ENCODE peak calls at places on chromosomes 6 and 20, in seven cellular contexts. S, X, H, G, E, Y and B are unnamed samples.

GRCh38 chr6:52411911-52412310 is 8.2 kb upstream of the EFHC1 start:
- DNase-seq in S (no peak), X (no peak), H (no peak), G (no peak), E (no peak), Y (no peak), B (no peak)

GRCh38 chr6:47479156-47479541 is 1.6 kb downstream of the CD2AP start:
- DNase-seq in S (no peak), X (no peak), H (no peak), G (no peak), E (no peak), Y (no peak), B (no peak)

GRCh38 chr6:152135755-152136448 is 328.4 kb downstream of the ESR1 start:
- DNase-seq in S (no peak), X (no peak), H (no peak), G (no peak), E (no peak), Y (no peak), B (no peak)

GRCh38 chr20:20731945-20732296 is 19.5 kb upstream of the RALGAPA2 start:
- DNase-seq in S (no peak), X (no peak), H (peak), G (no peak), E (no peak), Y (no peak), B (no peak)

GRCh38 chr6:1679691-1680068 is 70.0 kb downstream of the FOXC1 start:
- DNase-seq in S (no peak), X (no peak), H (peak), G (no peak), E (no peak), Y (no peak), B (no peak)

GRCh38 chr20:1912056-1912455 is 16.8 kb downstream of the SIRPA start:
- DNase-seq in S (no peak), X (no peak), H (peak), G (no peak), E (no peak), Y (no peak), B (no peak)

GRCh38 chr6:89944181-89944755 is 50.0 kb downstream of the GJA10 start:
- DNase-seq in S (peak), X (no peak), H (no peak), G (no peak), E (no peak), Y (no peak), B (no peak)

GRCh38 chr20:37273988-37274387 is 12.4 kb upstream of the GHRH start:
- DNase-seq in S (no peak), X (no peak), H (no peak), G (no peak), E (no peak), Y (no peak), B (no peak)

GRCh38 chr6:15399651-15400470 is 154.0 kb downstream of the JARID2 start:
- DNase-seq in S (peak), X (no peak), H (peak), G (peak), E (peak), Y (no peak), B (peak)

GRCh38 chr6:132190097-132190814 is 211.0 kb downstream of the MOXD1 start:
- DNase-seq in S (peak), X (no peak), H (peak), G (no peak), E (peak), Y (no peak), B (no peak)

GRCh38 chr6:133707456-133707855 is 181.5 kb upstream of the TCF21 start:
- DNase-seq in S (peak), X (no peak), H (peak), G (no peak), E (peak), Y (no peak), B (no peak)

GRCh38 chr6:107589199-107589598 is 99.3 kb downstream of the SOBP start:
- DNase-seq in S (no peak), X (no peak), H (no peak), G (no peak), E (no peak), Y (no peak), B (no peak)

GRCh38 chr6:142011156-142011555 is 121.6 kb upstream of the GJE1 start:
- DNase-seq in S (peak), X (no peak), H (peak), G (no peak), E (peak), Y (no peak), B (no peak)

GRCh38 chr6:140062042-140063041 is 687.9 kb upstream of the CITED2 start:
- DNase-seq in S (peak), X (no peak), H (peak), G (no peak), E (peak), Y (no peak), B (peak)

GRCh38 chr20:3934628-3935027 is 45.4 kb downstream of the PANK2 start:
- DNase-seq in S (peak), X (no peak), H (peak), G (no peak), E (no peak), Y (no peak), B (no peak)

GRCh38 chr20:20407891-20408805 is 40.2 kb downstream of the INSM1 start:
- DNase-seq in S (peak), X (no peak), H (peak), G (no peak), E (no peak), Y (no peak), B (no peak)

GRCh38 chr6:150541587-150541986 is 58.1 kb upstream of the PLEKHG1 start:
- DNase-seq in S (no peak), X (no peak), H (no peak), G (no peak), E (no peak), Y (no peak), B (no peak)

GRCh38 chr6:128432394-128432793 is 88.0 kb downstream of the PTPRK start:
- DNase-seq in S (peak), X (no peak), H (peak), G (no peak), E (peak), Y (no peak), B (no peak)

GRCh38 chr6:81937296-81937937 is 184.9 kb upstream of the TENT5A start:
- DNase-seq in S (peak), X (no peak), H (no peak), G (no peak), E (peak), Y (no peak), B (no peak)

GRCh38 chr6:141963543-141964295 is 169.0 kb upstream of the GJE1 start:
- DNase-seq in S (peak), X (no peak), H (peak), G (no peak), E (peak), Y (no peak), B (no peak)

GRCh38 chr6:151629791-151630190 is 136.0 kb downstream of the CCDC170 start:
- DNase-seq in S (no peak), X (no peak), H (no peak), G (no peak), E (no peak), Y (no peak), B (no peak)

GRCh38 chr20:8756410-8756809 is 312.5 kb upstream of the PLCB4 start:
- DNase-seq in S (peak), X (no peak), H (peak), G (no peak), E (peak), Y (no peak), B (no peak)

GRCh38 chr6:136463796-136464542 is 86.3 kb downstream of the MAP7 start:
- DNase-seq in S (no peak), X (no peak), H (no peak), G (no peak), E (no peak), Y (no peak), B (no peak)

GRCh38 chr6:26170181-26170580 is 83.0 kb downstream of the HFE start:
- DNase-seq in S (no peak), X (no peak), H (no peak), G (no peak), E (no peak), Y (no peak), B (no peak)

GRCh38 chr20:17749979-17750721 is 50.4 kb downstream of the BANF2 start:
- DNase-seq in S (no peak), X (no peak), H (peak), G (peak), E (peak), Y (no peak), B (no peak)

GRCh38 chr6:156912431-156912830 is 135.3 kb downstream of the ARID1B start:
- DNase-seq in S (no peak), X (no peak), H (peak), G (no peak), E (no peak), Y (no peak), B (no peak)

GRCh38 chr6:52019851-52020250 is 67.6 kb downstream of the PKHD1 start:
- DNase-seq in S (no peak), X (no peak), H (no peak), G (no peak), E (no peak), Y (no peak), B (no peak)

GRCh38 chr6:167311286-167311685 is 13.6 kb upstream of the TTLL2 start:
- DNase-seq in S (no peak), X (no peak), H (no peak), G (no peak), E (no peak), Y (no peak), B (no peak)

GRCh38 chr6:11538049-11538798 is 675 bp downstream of the TMEM170B start:
- DNase-seq in S (no peak), X (peak), H (no peak), G (peak), E (no peak), Y (peak), B (peak)

GRCh38 chr6:30685157-30685976 is 1.1 kb downstream of the PPP1R18 start:
- DNase-seq in S (no peak), X (no peak), H (peak), G (peak), E (no peak), Y (no peak), B (no peak)

GRCh38 chr6:36130672-36131516 is 581 bp downstream of the MAPK13 start:
- DNase-seq in S (no peak), X (peak), H (peak), G (no peak), E (no peak), Y (peak), B (no peak)

GRCh38 chr20:62823688-62824475 is 7.0 kb downstream of the COL9A3 start:
- DNase-seq in S (no peak), X (no peak), H (no peak), G (no peak), E (no peak), Y (no peak), B (no peak)

GRCh38 chr20:50395258-50395729 is 114.9 kb upstream of the PTPN1 start:
- DNase-seq in S (peak), X (no peak), H (peak), G (no peak), E (no peak), Y (no peak), B (peak)